ENCODE peak calls at places on chromosomes 12 and 14, in six cellular contexts. V is Kasumi-1; Y is activated effector memory CD4-positive, alpha-beta T cell treated with Interleukin-2 at 50 U/mL for 16 hours; E is B cell; O is HCT116; C is naive thymus-derived CD4-positive, alpha-beta T cell. W is an unnamed sample.

GRCh38 chr14:75711134-75711795 is 50.2 kb downstream of the TTLL5 start:
- DNase-seq in C (no peak), O (peak; percentile 43), V (peak; percentile 74), E (peak; percentile 24), Y (no peak), W (no peak)

GRCh38 chr14:49954171-49954631 is 61.3 kb downstream of the ARF6 start:
- DNase-seq in Y (no peak), E (no peak), O (no peak), C (no peak), V (no peak), W (no peak)

GRCh38 chr12:18165889-18166288 is 75.9 kb upstream of the RERGL start:
- DNase-seq in C (no peak), Y (no peak), E (no peak), V (no peak), O (no peak), W (no peak)

GRCh38 chr12:81573228-81573627 is 185.9 kb downstream of the PPFIA2 start:
- DNase-seq in V (no peak), O (no peak), E (no peak), C (no peak), Y (no peak), W (no peak)

GRCh38 chr14:37246427-37246829 is 48.7 kb downstream of the MIPOL1 start:
- DNase-seq in Y (no peak), E (peak; percentile 9), O (peak; percentile 39), V (peak; percentile 74), C (peak; percentile 4), W (peak; percentile 32)

GRCh38 chr12:113347107-113347506 is 11.3 kb upstream of the PLBD2 start:
- DNase-seq in Y (no peak), O (no peak), E (no peak), C (no peak), V (no peak), W (no peak)

GRCh38 chr14:102573591-102574046 is 18.8 kb upstream of the RCOR1 start:
- DNase-seq in V (peak; percentile 63), C (peak; percentile 15), Y (no peak), E (peak; percentile 58), O (no peak), W (no peak)

GRCh38 chr14:92603309-92604257 is 90.0 kb downstream of the RIN3 start:
- DNase-seq in E (no peak), O (no peak), Y (peak; percentile 41), C (peak; percentile 78), V (no peak), W (no peak)

GRCh38 chr14:90396342-90397339 is at the start of gene CALM1:
- DNase-seq in E (peak; percentile 99), Y (peak; percentile 96), C (peak; percentile 99), O (peak; percentile 89), V (peak; percentile 76), W (peak; percentile 83)

GRCh38 chr14:100239840-100240724 is 1.1 kb downstream of the YY1 start:
- DNase-seq in V (peak; percentile 66), Y (peak; percentile 81), O (peak; percentile 68), C (peak; percentile 91), E (peak; percentile 94), W (peak; percentile 66)

GRCh38 chr14:104970231-104971068 is 7.7 kb downstream of the AHNAK2 start:
- DNase-seq in E (no peak), C (no peak), Y (no peak), O (peak; percentile 56), V (no peak), W (no peak)

GRCh38 chr14:35196571-35196970 is 74.2 kb downstream of the PRORP start:
- DNase-seq in Y (no peak), C (no peak), O (no peak), V (no peak), E (no peak), W (no peak)

GRCh38 chr12:12983420-12984035 is 16.5 kb downstream of the HEBP1 start:
- DNase-seq in C (peak; percentile 19), Y (no peak), V (peak; percentile 38), E (no peak), O (peak; percentile 33), W (peak; percentile 22)

GRCh38 chr12:49161092-49161795 is 27.6 kb downstream of the TUBA1A start:
- DNase-seq in Y (no peak), V (peak; percentile 80), C (no peak), O (no peak), E (peak; percentile 41), W (no peak)

GRCh38 chr12:54560374-54560858 is 11.0 kb downstream of the PDE1B start:
- DNase-seq in O (peak; percentile 21), C (peak; percentile 82), V (peak; percentile 32), E (peak; percentile 90), Y (peak; percentile 73), W (peak; percentile 50)

GRCh38 chr12:53328043-53328435 is 6.6 kb upstream of the AAAS start:
- DNase-seq in V (peak; percentile 41), C (no peak), O (no peak), E (no peak), Y (no peak), W (peak; percentile 42)

GRCh38 chr12:127194176-127194575 is 1072.8 kb upstream of the TMEM132C start:
- DNase-seq in Y (no peak), E (no peak), O (no peak), C (no peak), V (no peak), W (no peak)

GRCh38 chr12:133204264-133204603 is 22.9 kb downstream of the ZNF268 start:
- DNase-seq in O (no peak), Y (no peak), C (no peak), V (no peak), E (no peak), W (no peak)

GRCh38 chr12:66964629-66965028 is 285.8 kb upstream of the GRIP1 start:
- DNase-seq in Y (no peak), C (peak; percentile 61), V (peak; percentile 48), O (no peak), E (no peak), W (no peak)

GRCh38 chr12:50166776-50167025 is 468 bp downstream of the CERS5 start:
- DNase-seq in E (no peak), O (no peak), Y (no peak), C (no peak), V (no peak), W (no peak)

GRCh38 chr12:3724096-3724805 is 28.7 kb downstream of the CRACR2A start:
- DNase-seq in C (no peak), E (no peak), O (no peak), Y (no peak), V (no peak), W (no peak)

GRCh38 chr12:55972045-55972843 is 1.6 kb upstream of the RAB5B start:
- DNase-seq in E (no peak), V (no peak), C (no peak), O (no peak), Y (no peak), W (no peak)

GRCh38 chr14:40870252-40870651 is 736.4 kb upstream of the LRFN5 start:
- DNase-seq in O (no peak), E (no peak), V (no peak), Y (no peak), C (no peak), W (no peak)

GRCh38 chr12:113818833-113819232 is 147.3 kb downstream of the RBM19 start:
- DNase-seq in E (no peak), Y (no peak), C (no peak), O (no peak), V (peak; percentile 0), W (no peak)

GRCh38 chr12:102567031-102567985 is 86.9 kb upstream of the IGF1 start:
- DNase-seq in Y (no peak), V (no peak), O (no peak), E (no peak), C (no peak), W (no peak)

GRCh38 chr12:126493366-126494108 is 1428.3 kb downstream of the AACS start:
- DNase-seq in C (no peak), Y (no peak), E (no peak), O (no peak), V (no peak), W (no peak)

GRCh38 chr14:55730602-55731001 is 150.6 kb downstream of the KTN1 start:
- DNase-seq in C (no peak), Y (no peak), E (no peak), V (no peak), O (no peak), W (no peak)

GRCh38 chr12:49970030-49970429 is 2.7 kb upstream of the AQP6 start:
- DNase-seq in V (no peak), Y (no peak), C (no peak), O (no peak), E (no peak), W (no peak)

GRCh38 chr12:53530920-53531319 is 23.6 kb upstream of the NPFF start:
- DNase-seq in O (peak; percentile 16), C (no peak), E (no peak), V (no peak), Y (no peak), W (no peak)

GRCh38 chr14:94132285-94132887 is 3.0 kb upstream of the IFI27L2 start:
- DNase-seq in Y (no peak), O (peak; percentile 66), C (peak; percentile 69), V (peak; percentile 85), E (peak; percentile 72), W (peak; percentile 50)

GRCh38 chr12:109910969-109911348 is 10.9 kb downstream of the TCHP start:
- DNase-seq in O (peak; percentile 43), Y (no peak), C (no peak), E (no peak), V (peak; percentile 47), W (peak; percentile 19)

GRCh38 chr12:69540606-69541386 is 44.5 kb upstream of the CCT2 start:
- DNase-seq in C (no peak), Y (no peak), V (no peak), E (no peak), O (no peak), W (no peak)

GRCh38 chr12:82896979-82897378 is 210.3 kb downstream of the TMTC2 start:
- DNase-seq in O (peak; percentile 8), E (no peak), Y (no peak), V (no peak), C (no peak), W (no peak)

GRCh38 chr12:2295941-2296461 is 243.2 kb downstream of the CACNA1C start:
- DNase-seq in O (no peak), Y (no peak), C (no peak), E (no peak), V (no peak), W (no peak)

GRCh38 chr12:47383942-47384341 is 304.2 kb upstream of the AMIGO2 start:
- DNase-seq in O (no peak), E (no peak), C (no peak), V (no peak), Y (no peak), W (no peak)

GRCh38 chr14:88630565-88630964 is 67.7 kb downstream of the ZC3H14 start:
- DNase-seq in Y (no peak), V (no peak), C (no peak), O (no peak), E (no peak), W (no peak)

W was measured in SK-N-DZ.